ENCODE peak calls at places on chromosome X, in six cellular contexts. C, M, O, S, P and T are unnamed samples.

GRCh38 chrX:54633641-54634040 is 103.6 kb downstream of the GNL3L start:
- DNase-seq in P (peak), O (peak), S (no peak), M (no peak), C (no peak), T (no peak)

GRCh38 chrX:151754641-151755215 is 20.2 kb downstream of the CNGA2 start:
- DNase-seq in S (no peak), C (no peak), O (no peak), P (peak), M (no peak), T (no peak)

GRCh38 chrX:24513416-24513815 is 48.3 kb downstream of the PDK3 start:
- DNase-seq in C (no peak), S (no peak), P (no peak), M (no peak), O (no peak), T (peak)

GRCh38 chrX:32804034-32804433 is 407.3 kb downstream of the DMD start:
- DNase-seq in P (no peak), O (no peak), M (no peak), C (no peak), S (no peak), T (no peak)

GRCh38 chrX:48498374-48498809 is 10.4 kb upstream of the PORCN start:
- DNase-seq in P (peak), M (peak), S (peak), O (peak), C (no peak), T (no peak)

GRCh38 chrX:16828126-16828908 is 41.8 kb downstream of the RBBP7 start:
- DNase-seq in M (peak), S (no peak), O (peak), P (peak), C (no peak), T (no peak)

GRCh38 chrX:2502668-2503519 is 2.1 kb upstream of the DHRSX start:
- DNase-seq in C (no peak), O (peak), M (peak), S (no peak), P (no peak), T (no peak)

GRCh38 chrX:78303086-78303485 is 24.3 kb downstream of the CYSLTR1 start:
- DNase-seq in M (no peak), P (no peak), S (no peak), O (no peak), C (no peak), T (no peak)

DNA sequence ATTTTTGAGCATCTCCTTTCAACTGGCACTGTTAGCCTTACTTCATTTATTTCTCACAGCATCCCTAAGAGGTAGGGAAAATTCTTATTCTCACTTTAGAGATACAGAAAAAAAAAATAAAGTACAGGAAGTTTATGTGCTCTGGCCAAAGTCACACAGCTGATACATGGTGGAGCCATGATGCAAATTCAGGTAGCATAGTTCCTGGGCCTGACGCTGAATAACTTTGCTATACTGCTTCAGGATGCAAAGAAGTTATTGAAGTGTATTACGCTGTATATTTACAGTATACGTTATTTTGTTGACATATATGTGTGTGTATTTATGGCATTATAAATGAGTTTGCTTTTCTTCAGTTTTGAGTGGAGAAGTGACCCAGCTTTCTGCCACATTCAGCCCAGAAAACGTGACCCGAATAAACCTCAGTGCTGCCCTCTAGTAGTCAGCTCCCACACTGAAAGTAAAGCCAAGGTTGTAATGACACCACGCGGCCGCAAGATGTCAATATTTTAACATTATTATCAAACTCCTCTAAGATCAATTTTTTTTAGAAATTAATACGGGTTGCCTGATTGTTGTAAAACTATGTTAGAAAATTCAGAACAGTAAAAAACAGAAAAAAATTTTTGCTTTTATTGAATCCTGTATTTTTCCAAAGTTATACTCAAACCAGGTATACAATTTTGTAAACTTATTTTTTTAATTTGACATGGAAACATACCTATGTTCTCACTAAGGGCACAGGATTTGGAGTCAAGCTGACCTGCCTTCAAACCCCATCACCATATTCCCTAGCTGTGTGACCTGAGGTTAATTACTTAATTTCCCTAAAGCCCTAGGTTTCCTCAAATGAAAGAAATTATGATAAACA is 3.8 kb upstream of the GUCY2F start:
- DNase-seq in S (no peak), O (peak), C (peak), P (peak), M (peak), T (peak)
- TF ChIP-seq CTCF in S (peak), O (peak), C (peak), P (peak), M (peak), T (peak)

DNA sequence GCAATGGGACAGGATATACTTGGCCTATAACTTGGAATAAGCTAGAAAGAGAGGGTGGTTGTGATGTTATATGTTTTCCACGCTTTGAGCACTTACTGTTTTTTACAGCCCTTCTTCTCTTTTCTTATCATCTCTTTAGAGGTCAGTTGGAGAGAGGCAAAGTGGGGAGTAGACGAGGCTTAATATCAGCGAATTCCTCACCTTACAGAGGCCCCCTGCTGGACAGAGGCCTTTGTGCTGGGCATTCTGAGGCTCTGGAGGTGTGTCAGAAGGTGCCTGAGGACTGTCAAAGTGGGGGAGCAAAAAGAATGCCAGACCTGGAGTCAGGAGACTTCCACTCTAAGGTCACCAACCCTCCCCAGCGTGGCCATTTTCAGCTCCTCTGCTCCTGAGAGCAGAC is 42.5 kb downstream of the MAMLD1 start:
- DNase-seq in M (no peak), O (no peak), S (no peak), C (no peak), P (no peak), T (no peak)
- TF ChIP-seq CTCF in M (no peak), O (no peak), S (no peak), C (no peak), P (peak), T (no peak)

GRCh38 chrX:39750798-39751197 is 347.0 kb downstream of the BCOR start:
- DNase-seq in S (no peak), P (no peak), M (no peak), O (no peak), C (no peak), T (no peak)
- TF ChIP-seq CTCF in S (no peak), P (no peak), M (no peak), O (no peak), C (no peak), T (no peak)

GRCh38 chrX:155966876-155967275 is 30.6 kb upstream of the IL9R start:
- DNase-seq in P (no peak), C (no peak), S (no peak), O (no peak), M (no peak), T (peak)
- TF ChIP-seq CTCF in P (peak), C (peak), S (peak), O (no peak), M (no peak), T (peak)

GRCh38 chrX:38985375-38985774 is 184.1 kb downstream of the MID1IP1 start:
- DNase-seq in C (no peak), S (no peak), O (peak), M (peak), P (no peak), T (peak)
- TF ChIP-seq CTCF in C (peak), S (no peak), O (peak), M (no peak), P (peak), T (no peak)

GRCh38 chrX:119659522-119659921 is 33.4 kb downstream of the SEPTIN6 start:
- DNase-seq in P (no peak), M (no peak), S (no peak), O (no peak), C (no peak), T (no peak)

GRCh38 chrX:119655125-119655524 is 37.8 kb downstream of the SEPTIN6 start:
- DNase-seq in S (peak), O (peak), M (peak), C (no peak), P (peak), T (peak)

GRCh38 chrX:119648421-119648775 is 42.2 kb upstream of the NKRF start:
- DNase-seq in P (no peak), S (no peak), M (no peak), O (no peak), C (no peak), T (no peak)

DNA sequence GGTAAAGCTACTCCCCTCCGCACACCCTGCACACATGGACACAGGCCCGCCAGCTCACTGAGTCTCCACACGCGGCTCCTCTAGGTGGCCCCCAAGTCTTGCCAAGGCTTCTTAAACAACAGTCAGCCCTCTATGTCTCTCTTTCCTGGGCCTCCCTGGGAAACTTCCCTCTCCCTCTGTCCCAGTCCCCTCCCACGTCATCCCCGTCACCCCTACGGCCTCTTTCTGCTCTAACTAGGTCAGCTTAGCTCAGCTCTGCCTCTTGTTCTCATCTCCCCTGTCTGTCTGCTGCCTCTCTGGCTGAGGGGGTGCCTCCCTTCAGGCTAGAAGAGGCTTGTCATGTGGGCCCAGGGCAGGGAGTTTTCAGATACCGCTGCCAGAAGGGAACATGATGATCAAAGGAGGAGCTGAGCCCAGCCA is 38.8 kb downstream of the SEPTIN6 start:
- DNase-seq in O (peak), C (no peak), S (no peak), P (peak), M (peak), T (no peak)
- TF ChIP-seq CTCF in O (peak), C (no peak), S (no peak), P (peak), M (no peak), T (no peak)

GRCh38 chrX:26442340-26442739 is 226.4 kb downstream of the MAGEB5 start:
- DNase-seq in P (peak), M (peak), C (no peak), S (no peak), O (peak), T (no peak)
- TF ChIP-seq CTCF in P (peak), M (peak), C (no peak), S (peak), O (peak), T (no peak)

DNA sequence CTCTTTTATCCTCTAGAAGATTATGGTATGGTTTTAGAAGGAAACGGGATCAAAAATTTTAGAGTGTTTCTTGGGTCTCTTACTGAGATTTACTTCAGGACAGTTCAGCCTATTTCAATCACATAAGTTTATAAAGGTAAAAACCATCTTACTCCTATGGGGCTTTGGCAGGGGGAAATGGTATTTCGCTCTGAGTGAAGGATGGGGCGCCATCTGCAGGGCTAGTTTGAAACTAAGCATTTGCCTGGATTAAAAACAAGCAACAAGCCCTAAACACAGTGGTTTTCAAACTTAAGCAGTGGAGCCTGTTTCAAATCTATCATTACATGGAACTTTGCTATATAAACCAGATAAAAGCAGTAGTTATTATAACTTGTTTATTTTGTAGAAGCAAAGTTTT is 361.5 kb upstream of the FMR1 start:
- DNase-seq in P (no peak), S (no peak), O (no peak), C (no peak), M (no peak), T (no peak)
- TF ChIP-seq CTCF in P (no peak), S (peak), O (no peak), C (no peak), M (no peak), T (no peak)